ENCODE peak calls at places on chromosomes 13 and 19, in four cellular contexts. T is HepG2, X is K562, Y is GM12878. I is an unnamed sample.

GRCh38 chr13:77698211-77699058 is 948 bp downstream of the SLAIN1 start:
- DNase-seq in X (peak; percentile 6), Y (no peak), T (no peak), I (no peak)

GRCh38 chr13:32426981-32427851 is 714 bp downstream of the N4BP2L1 start:
- DNase-seq in Y (no peak), X (no peak), T (no peak), I (peak; percentile 3)

GRCh38 chr13:48580185-48580803 is 47.4 kb upstream of the RCBTB2 start:
- DNase-seq in X (peak; percentile 33), Y (no peak), T (peak; percentile 52), I (peak; percentile 38)

GRCh38 chr19:42295831-42296525 is 6.0 kb upstream of the PRR19 start:
- DNase-seq in T (peak; percentile 74), Y (peak; percentile 41), X (peak; percentile 78), I (peak; percentile 86)

GRCh38 chr19:5192568-5192967 is 148.0 kb downstream of the PTPRS start:
- DNase-seq in X (no peak), Y (no peak), T (no peak), I (no peak)

GRCh38 chr19:810077-810855 is 11.5 kb downstream of the PLPPR3 start:
- DNase-seq in X (peak; percentile 48), T (no peak), Y (no peak), I (no peak)

GRCh38 chr13:80923907-80924306 is 583.0 kb upstream of the SPRY2 start:
- DNase-seq in T (no peak), X (no peak), Y (no peak), I (no peak)

GRCh38 chr13:26881154-26881553 is 120.6 kb upstream of the GPR12 start:
- DNase-seq in T (no peak), X (no peak), Y (no peak), I (no peak)

GRCh38 chr13:97256343-97256783 is 34.2 kb downstream of the MBNL2 start:
- DNase-seq in T (peak; percentile 85), X (peak; percentile 20), Y (no peak), I (peak; percentile 90)

GRCh38 chr13:27425918-27426630 is 1.7 kb downstream of the GTF3A start:
- DNase-seq in T (peak; percentile 62), X (peak; percentile 38), Y (peak; percentile 68), I (peak; percentile 80)

GRCh38 chr13:40536443-40537113 is 129.9 kb downstream of the FOXO1 start:
- DNase-seq in X (no peak), T (peak; percentile 94), Y (no peak), I (no peak)

GRCh38 chr19:32178401-32178800 is 167.0 kb upstream of the ZNF507 start:
- DNase-seq in Y (no peak), X (no peak), T (no peak), I (no peak)

GRCh38 chr13:58343081-58343480 is 711.5 kb downstream of the PCDH17 start:
- DNase-seq in Y (no peak), T (no peak), X (no peak), I (no peak)

GRCh38 chr19:35248310-35249145 is at the start of gene LSR:
- DNase-seq in X (peak; percentile 95), T (peak; percentile 89), Y (peak; percentile 70), I (peak; percentile 69)

GRCh38 chr19:49684251-49684982 is 5.0 kb upstream of the ADM5 start:
- DNase-seq in Y (no peak), X (peak; percentile 50), T (no peak), I (peak; percentile 75)

GRCh38 chr13:98547455-98547854 is 29.5 kb downstream of the STK24 start:
- DNase-seq in Y (no peak), T (no peak), X (no peak), I (no peak)

GRCh38 chr13:112374271-112374670 is 1.9 kb upstream of the SPACA7 start:
- DNase-seq in Y (no peak), T (no peak), X (no peak), I (no peak)

GRCh38 chr19:16069813-16070365 is 6.4 kb upstream of the TPM4 start:
- DNase-seq in Y (no peak), X (no peak), T (no peak), I (no peak)

GRCh38 chr19:16067205-16067938 is 8.9 kb upstream of the TPM4 start:
- DNase-seq in T (no peak), Y (no peak), X (no peak), I (no peak)

GRCh38 chr19:16064209-16064889 is 11.9 kb upstream of the TPM4 start:
- DNase-seq in Y (no peak), T (no peak), X (no peak), I (no peak)

GRCh38 chr19:16068696-16069259 is 7.5 kb upstream of the TPM4 start:
- DNase-seq in X (no peak), T (no peak), Y (no peak), I (no peak)

DNA sequence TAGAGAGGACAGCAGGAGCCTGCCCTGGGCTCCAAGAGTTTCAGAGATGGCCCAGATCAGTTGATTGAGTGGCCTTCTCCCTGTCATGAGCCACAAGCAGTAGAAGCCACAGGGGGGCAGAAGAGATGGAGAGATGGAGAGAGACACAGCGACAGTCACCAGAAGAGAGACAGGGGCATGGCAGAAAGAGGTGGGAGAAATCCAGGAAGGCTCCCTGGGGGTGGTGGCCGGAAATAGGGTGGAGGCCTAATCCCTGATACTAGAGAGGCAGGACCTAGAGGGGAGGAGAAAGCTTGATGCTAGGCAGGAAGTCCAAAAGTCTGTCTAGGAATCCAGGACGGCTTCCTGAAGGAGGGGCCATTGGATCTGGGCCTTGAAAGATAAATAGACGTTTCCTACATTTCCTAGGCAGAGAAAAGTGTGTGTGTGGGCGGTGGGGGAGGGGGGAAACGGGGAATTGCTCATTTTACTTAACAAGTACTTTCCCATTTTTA is 9.6 kb upstream of the TPM4 start:
- DNase-seq in T (peak; percentile 81), Y (no peak), X (peak; percentile 63), I (no peak)
- TF ChIP-seq POLR2AphosphoS2 in T (no peak), Y (no peak), X (no peak), I (no peak)

DNA sequence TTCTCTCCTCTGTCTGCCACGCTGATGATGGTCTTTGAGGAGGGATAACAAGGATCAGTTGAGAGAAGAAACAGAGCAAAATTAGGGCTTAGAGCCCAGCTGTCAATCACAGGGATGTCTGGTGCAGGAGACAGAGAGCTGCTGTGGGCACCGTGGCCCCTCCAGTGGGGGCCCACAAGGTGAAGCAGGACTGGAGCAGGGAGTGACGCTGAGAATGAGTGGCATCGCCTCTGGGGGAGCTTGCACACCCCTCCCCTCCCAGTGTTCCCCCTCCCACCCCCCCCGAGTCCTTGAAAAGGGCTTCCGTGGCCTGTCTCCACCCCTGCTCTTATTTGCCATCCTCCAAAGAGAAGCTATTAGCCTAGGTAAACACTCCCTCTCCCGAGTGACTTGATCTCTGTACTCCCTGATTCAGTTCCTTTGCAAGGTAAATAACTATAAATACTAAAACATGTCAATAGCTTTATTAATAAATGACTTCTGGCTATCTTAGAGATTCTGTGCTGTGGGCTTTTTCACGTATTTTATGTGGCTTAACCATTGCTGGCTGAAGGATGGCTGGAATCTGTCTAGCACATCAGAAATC is 440.0 kb downstream of the ZNF536 start:
- DNase-seq in X (no peak), Y (no peak), T (peak; percentile 28), I (no peak)
- TF ChIP-seq CHD4 in X (no peak), Y (no peak), T (no peak), I (no peak)

DNA sequence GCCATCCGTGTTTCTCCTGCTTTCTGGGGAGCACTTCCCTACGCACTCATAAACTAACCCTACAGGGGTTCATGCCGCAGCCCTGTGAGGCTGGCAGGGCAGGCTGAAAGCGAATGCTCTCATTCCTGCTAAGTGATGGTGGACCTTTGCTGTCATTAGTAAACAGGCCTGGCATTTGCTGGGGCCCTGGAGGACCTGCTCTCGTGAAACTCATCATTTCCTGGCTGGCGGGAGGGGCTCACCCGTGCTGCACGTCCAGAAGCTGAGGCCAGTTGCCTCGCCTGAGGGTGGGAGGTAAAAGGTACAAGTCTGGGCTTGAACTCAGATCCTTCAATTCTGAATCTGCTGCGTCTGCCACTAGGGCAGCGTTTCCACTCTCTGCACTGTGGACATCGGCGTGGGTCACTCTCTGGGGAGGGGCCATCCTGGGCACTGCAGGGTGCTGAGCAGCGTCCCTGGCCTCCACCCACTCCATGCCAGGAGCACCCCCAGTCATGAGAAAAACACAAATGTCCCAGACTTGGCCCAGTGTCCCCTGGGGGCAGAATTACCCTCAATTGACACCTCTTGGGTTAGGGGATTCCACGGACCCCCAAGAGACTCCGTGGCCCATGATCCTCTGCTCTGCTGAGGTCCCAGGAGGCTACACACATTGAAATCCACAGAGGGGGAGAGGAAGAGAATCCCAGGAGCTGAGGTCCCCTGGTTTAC is 7.0 kb downstream of the MOB3A start:
- DNase-seq in X (no peak), T (no peak), Y (peak; percentile 78), I (no peak)
- TF ChIP-seq POLR2AphosphoS2 in X (no peak), T (no peak), Y (no peak), I (no peak)

GRCh38 chr13:109465151-109465550 is 321.2 kb downstream of the IRS2 start:
- DNase-seq in Y (no peak), X (no peak), T (no peak), I (peak; percentile 18)
- TF ChIP-seq CHD4 in Y (no peak), X (no peak), T (no peak), I (no peak)

DNA sequence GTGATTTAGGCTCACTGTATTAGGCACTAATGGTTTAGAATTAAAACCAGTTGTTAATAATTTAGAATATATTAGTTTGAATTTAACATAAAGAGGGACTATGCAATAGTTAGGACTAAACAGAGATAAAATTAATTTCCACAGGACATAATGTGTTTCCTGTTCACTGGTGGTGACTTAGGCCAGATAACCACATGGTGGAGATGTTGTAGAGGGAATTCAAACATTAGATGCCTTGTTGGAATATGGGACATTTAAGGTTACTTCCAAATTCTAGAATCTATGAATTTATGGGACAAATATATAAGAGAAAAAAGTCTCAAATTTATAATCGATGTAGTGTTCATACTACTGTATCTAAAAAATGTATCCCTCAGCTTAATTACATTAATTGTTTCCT is 615.5 kb upstream of the KLHL1 start:
- DNase-seq in X (no peak), Y (no peak), T (peak; percentile 5), I (peak; percentile 1)
- TF ChIP-seq POLR2AphosphoS2 in X (no peak), Y (no peak), T (no peak), I (no peak)

GRCh38 chr19:46494115-46494935 is 1.3 kb downstream of the PNMA8B start:
- DNase-seq in Y (no peak), X (no peak), T (no peak), I (no peak)
- TF ChIP-seq CHD4 in Y (no peak), X (no peak), T (no peak), I (no peak)

I was measured in A549.